ENCODE peak calls at places on chromosomes 6 and 20, in nine cellular contexts. E is uterus, J is left ventricle myocardium inferior, C is lower lobe of right lung, A is psoas muscle, G is lung, B is left lung, F is small intestine, R is kidney. P is an unnamed sample. For H3K4me1 and H3K36me3, the result is how much of the 10 kb centered on the place peaks cover.

GRCh38 chr6:81561071-81561564 is 191.4 kb downstream of the TENT5A start:
- DNase-seq in E (no peak), C (no peak), F (no peak), J (no peak), A (no peak), G (no peak), B (no peak), R (no peak), P (no peak)

GRCh38 chr6:166525567-166525966 is 60.9 kb downstream of the RAMACL start:
- DNase-seq in G (no peak), E (no peak), A (no peak), R (no peak), J (no peak), B (no peak), C (no peak), F (no peak), P (no peak)

GRCh38 chr6:134398453-134398852 is 80.5 kb upstream of the SGK1 start:
- DNase-seq in J (no peak), B (peak), R (no peak), E (no peak), F (no peak), G (peak), C (peak), A (no peak), P (no peak)

GRCh38 chr6:150018846-150019580 is 6.3 kb downstream of the RAET1L start:
- DNase-seq in B (no peak), A (no peak), R (no peak), G (no peak), J (no peak), E (no peak), C (no peak), F (no peak), P (peak)

GRCh38 chr6:41651246-41651961 is 13.1 kb downstream of the MDFI start:
- DNase-seq in E (no peak), B (no peak), C (peak), J (no peak), A (no peak), F (no peak), G (no peak), R (no peak), P (peak)

GRCh38 chr6:160733045-160733646 is 31.1 kb downstream of the PLG start:
- DNase-seq in F (peak), J (no peak), E (peak), A (no peak), B (no peak), C (no peak), R (no peak), G (peak), P (no peak)

GRCh38 chr20:31836853-31837608 is 8.4 kb downstream of the FOXS1 start:
- DNase-seq in A (no peak), B (no peak), R (no peak), C (no peak), E (no peak), G (no peak), F (no peak), J (no peak), P (no peak)

GRCh38 chr6:9620263-9620662 is 794.6 kb downstream of the TFAP2A start:
- DNase-seq in F (no peak), J (no peak), B (no peak), C (no peak), R (no peak), G (no peak), E (no peak), A (no peak), P (no peak)

GRCh38 chr20:23142162-23143050 is 56.3 kb upstream of the CD93 start:
- DNase-seq in C (peak), R (peak), G (no peak), A (no peak), J (no peak), E (no peak), B (peak), F (no peak), P (no peak)

GRCh38 chr6:4692664-4693063 is 83.5 kb upstream of the CDYL start:
- DNase-seq in R (no peak), F (no peak), A (no peak), E (no peak), B (no peak), J (no peak), G (no peak), C (no peak), P (no peak)
- H3K27ac ChIP-seq in R (no peak), F (no peak), A (no peak), E (no peak), B (no peak), J (no peak), G (no peak), C (no peak), P (no peak)

DNA sequence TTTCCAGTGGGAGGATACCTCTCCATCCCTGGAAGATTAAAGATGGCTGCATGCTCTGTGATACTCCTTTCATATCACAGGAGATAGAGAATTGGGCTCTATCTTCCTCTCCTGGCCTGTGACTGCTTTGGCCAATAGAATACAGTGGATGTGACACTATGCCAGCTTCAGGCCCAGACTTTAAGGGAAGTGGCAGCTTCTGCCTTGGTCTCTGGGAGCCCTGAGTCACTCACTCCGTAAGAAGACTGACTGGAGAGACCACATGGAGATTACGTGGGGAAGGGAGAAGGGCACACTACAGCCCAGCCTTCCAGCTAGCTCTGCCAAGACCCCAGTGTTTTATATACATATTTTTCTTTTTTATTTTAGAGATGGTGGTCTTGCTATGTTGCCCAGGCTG is 10.4 kb upstream of the MMP9 start:
- DNase-seq in C (peak), R (peak), E (no peak), J (no peak), A (no peak), G (no peak), B (peak), F (no peak), P (no peak)
- H3K4me1 ChIP-seq in C (under half), R (under half), E (under half), J (under half), A (under half), G (under half), B (half or more), F (under half), P (under half)

DNA sequence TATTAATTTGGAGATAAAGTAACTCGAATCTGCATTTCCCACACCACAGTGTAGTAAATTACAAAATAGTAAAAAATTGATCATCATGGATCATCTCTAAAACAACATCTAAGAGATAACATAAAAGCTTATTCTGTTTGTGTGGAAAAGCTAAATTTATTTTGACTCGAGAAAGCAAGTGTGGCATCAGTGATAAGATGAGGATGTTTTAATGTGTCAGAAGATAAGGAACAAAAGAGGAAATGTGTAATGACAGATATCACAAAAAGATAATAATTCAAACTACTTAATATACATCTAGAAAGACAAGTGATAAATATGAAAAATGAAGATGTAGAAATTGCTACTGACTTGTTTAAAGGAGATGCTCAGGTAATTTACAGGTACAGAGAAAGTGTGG is 74.1 kb downstream of the DNAH8 start:
- DNase-seq in E (no peak), R (no peak), F (no peak), A (no peak), C (no peak), B (no peak), G (no peak), J (no peak), P (no peak)
- H3K36me3 ChIP-seq in E (under half), R (under half), F (under half), A (under half), C (under half), B (under half), G (under half), J (under half), P (under half)

DNA sequence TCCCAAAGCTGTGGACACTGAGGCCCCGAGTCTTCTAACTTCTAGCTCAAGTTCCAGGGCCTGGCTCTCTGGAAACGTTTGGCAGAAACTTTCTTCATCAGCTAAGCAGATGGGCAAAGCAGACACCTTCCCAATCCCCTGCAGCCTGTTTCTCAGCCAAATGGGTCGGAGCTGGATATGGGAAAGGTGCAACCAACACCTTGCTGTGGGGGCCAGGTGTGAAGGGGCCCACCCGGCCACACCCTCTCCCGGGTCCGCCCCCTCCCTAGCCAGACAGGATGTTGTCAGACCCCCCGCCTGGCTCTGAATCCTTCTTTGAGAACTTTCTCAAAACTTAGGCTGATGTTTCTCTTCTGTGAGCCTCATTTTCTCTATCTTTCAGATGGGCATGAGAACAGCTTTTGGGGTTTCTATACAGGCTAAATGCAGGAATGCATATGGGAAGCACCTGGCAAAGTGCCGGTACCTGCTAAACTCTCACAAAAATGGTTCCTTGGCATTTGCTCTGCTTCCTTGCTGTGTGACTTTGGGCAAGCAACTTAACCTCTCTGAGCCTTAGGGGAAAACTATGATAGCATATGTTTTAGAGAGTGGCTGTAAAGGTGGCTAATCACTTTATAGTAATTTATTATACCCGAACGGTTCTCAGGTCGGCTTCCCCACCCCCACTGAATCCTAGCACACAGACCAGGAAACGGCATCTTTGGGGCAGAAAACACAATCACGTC is 1.8 kb downstream of the SNAI1 start:
- DNase-seq in C (no peak), J (no peak), A (no peak), E (no peak), G (no peak), B (no peak), R (no peak), F (no peak), P (no peak)
- H3K27ac ChIP-seq in C (peak), J (peak), A (peak), E (peak), G (no peak), B (no peak), R (no peak), F (peak), P (no peak)

DNA sequence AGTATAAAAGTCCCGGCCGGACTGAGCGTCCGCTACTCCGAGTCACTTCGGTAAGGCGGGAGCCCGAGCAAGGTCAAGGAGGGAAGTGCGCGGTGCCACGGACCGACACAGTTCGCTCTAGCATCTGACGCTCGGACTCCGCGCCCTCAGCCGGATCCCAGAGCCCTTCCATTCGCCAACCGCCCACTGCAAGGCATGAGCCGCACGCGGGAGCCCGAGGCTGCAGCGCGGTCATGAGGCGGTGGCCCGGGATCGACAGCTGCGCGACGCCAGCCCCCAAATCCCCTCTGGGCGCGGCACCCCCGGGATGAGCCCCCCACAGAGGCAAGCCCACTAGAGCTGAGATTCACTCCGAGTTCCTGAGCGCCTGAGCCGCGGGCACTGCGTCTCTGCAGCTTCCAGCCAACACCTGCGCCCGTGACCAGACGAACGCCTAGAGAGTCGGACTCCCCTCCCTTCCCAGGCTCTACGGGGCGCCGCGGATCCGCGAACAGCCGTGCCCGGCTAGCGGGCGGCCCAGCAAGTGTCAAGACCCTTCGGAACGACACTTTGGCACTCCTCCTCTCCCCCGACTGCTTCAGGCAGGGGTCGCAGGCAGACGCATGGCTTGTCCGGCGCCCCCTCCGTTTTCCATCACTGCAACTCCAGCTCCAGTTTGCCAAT is 749 bp upstream of the ISM1 start:
- DNase-seq in F (peak), G (peak), R (peak), B (peak), A (peak), J (peak), C (peak), E (peak), P (peak)
- H3K4me1 ChIP-seq in F (under half), G (under half), R (under half), B (under half), A (under half), J (under half), C (under half), E (under half), P (under half)

DNA sequence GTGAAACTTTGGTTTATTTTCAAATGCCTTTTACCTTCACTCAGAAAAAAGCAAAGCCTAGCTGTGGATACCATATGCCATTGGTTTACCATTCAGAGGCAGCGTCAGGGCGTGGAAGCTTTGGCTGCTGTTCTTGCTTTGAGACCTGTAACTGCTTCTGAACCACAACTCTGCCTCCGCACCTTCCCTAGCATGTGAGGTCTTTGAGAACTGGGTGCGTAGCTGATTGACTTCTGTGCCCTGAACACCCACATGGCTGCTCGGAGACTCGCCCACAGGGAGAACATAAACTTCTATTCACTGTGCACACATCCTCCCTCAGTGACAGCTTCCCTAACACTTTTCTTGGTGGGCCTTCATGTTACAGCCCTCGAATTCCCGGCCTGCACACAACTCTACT is 11.2 kb upstream of the CLDN20 start:
- DNase-seq in A (no peak), C (no peak), E (no peak), R (no peak), F (no peak), G (no peak), J (no peak), B (no peak), P (no peak)
- H3K36me3 ChIP-seq in A (under half), C (half or more), E (under half), R (under half), F (under half), G (under half), J (half or more), B (under half), P (under half)

GRCh38 chr20:52948491-52948890 is 23.7 kb upstream of the TSHZ2 start:
- DNase-seq in R (no peak), G (no peak), C (no peak), E (no peak), F (no peak), J (no peak), A (no peak), B (no peak), P (no peak)

GRCh38 chr20:52945268-52945667 is 26.9 kb upstream of the TSHZ2 start:
- DNase-seq in R (no peak), C (no peak), G (no peak), B (no peak), J (no peak), A (no peak), E (no peak), F (peak), P (no peak)

GRCh38 chr20:52941803-52942202 is 30.4 kb upstream of the TSHZ2 start:
- DNase-seq in C (no peak), F (no peak), E (no peak), J (no peak), B (no peak), R (no peak), A (no peak), G (no peak), P (no peak)

GRCh38 chr20:52945862-52946522 is 26.2 kb upstream of the TSHZ2 start:
- DNase-seq in C (no peak), B (no peak), A (no peak), J (no peak), E (no peak), R (no peak), G (no peak), F (peak), P (no peak)

DNA sequence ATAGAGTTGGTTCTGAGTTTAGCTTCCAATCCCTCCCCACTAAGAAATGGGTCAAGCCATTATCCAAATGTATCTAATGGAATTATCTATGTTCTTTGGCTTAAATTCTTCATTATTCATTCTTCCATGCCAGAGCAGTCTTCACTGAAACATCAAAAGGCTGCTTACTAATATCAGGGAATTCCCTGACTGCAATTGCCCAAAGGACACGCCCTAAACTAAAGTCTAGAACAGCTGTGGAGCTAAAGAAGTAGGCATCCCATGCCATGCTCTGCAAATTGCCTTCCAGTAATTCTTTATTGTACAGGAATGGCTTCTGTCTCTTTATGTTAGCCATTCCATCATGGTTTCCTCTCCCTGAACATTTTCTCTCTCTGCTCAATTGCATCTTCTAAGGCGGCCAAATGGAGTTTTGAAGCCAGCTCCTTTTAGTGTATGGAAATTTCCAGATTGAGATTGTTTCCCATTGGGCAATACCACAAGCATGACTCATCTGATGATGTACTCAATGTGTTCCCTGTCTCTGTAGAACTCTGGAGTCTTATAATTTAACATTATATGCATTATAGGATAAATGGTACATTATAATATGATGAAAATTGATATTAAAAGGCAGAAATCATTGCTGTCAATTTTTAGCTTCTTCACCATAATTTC is 28.8 kb upstream of the TSHZ2 start:
- DNase-seq in B (no peak), G (no peak), J (no peak), R (no peak), A (no peak), E (no peak), C (no peak), F (peak), P (no peak)
- H3K27ac ChIP-seq in B (no peak), G (no peak), J (no peak), R (no peak), A (no peak), E (no peak), C (no peak), F (no peak), P (no peak)